ENCODE peak calls at places on chromosomes 3 and 15, in four cellular contexts. P is iPS DF 6.9, L is hepatocyte, F is uterus. N is an unnamed sample.

GRCh38 chr3:39292961-39293360 is 13.1 kb upstream of the CX3CR1 start:
- DNase-seq in F (no peak), P (no peak), L (no peak), N (no peak)

GRCh38 chr3:108093021-108093420 is 2.2 kb upstream of the CD47 start:
- DNase-seq in L (no peak), P (no peak), F (no peak), N (no peak)

GRCh38 chr3:65039754-65040210 is 352.0 kb upstream of the ADAMTS9 start:
- DNase-seq in F (peak; percentile 16), L (peak; percentile 82), P (no peak), N (no peak)

GRCh38 chr3:81352867-81353266 is 408.6 kb downstream of the GBE1 start:
- DNase-seq in F (no peak), L (peak; percentile 52), P (peak; percentile 22), N (peak; percentile 51)

GRCh38 chr3:38354588-38355344 is 8.2 kb downstream of the XYLB start:
- DNase-seq in P (no peak), L (no peak), F (no peak), N (peak; percentile 26)

GRCh38 chr3:51946796-51947195 is 4.6 kb downstream of the PARP3 start:
- DNase-seq in L (no peak), P (no peak), F (peak; percentile 11), N (no peak)

GRCh38 chr3:185318136-185318535 is 44.8 kb upstream of the MAP3K13 start:
- DNase-seq in L (no peak), F (no peak), P (no peak), N (no peak)

GRCh38 chr3:169286214-169286613 is 377.3 kb downstream of the MECOM start:
- DNase-seq in L (peak; percentile 29), F (no peak), P (no peak), N (no peak)

GRCh38 chr3:49533786-49534519 is 20.3 kb upstream of the BSN start:
- DNase-seq in F (peak; percentile 55), L (no peak), P (no peak), N (no peak)

GRCh38 chr15:101305820-101306255 is 10.8 kb upstream of the SNRPA1 start:
- DNase-seq in P (no peak), F (no peak), L (no peak), N (no peak)

GRCh38 chr3:68090571-68090970 is 436.2 kb upstream of the SUCLG2 start:
- DNase-seq in L (no peak), F (no peak), P (no peak), N (no peak)

GRCh38 chr3:161310649-161311423 is 60.5 kb downstream of the SPTSSB start:
- DNase-seq in L (no peak), F (no peak), P (no peak), N (no peak)

GRCh38 chr15:75531041-75531450 is 48.1 kb downstream of the PTPN9 start:
- DNase-seq in P (no peak), F (peak; percentile 64), L (no peak), N (peak; percentile 59)

GRCh38 chr15:29452881-29453731 is 183.5 kb upstream of the NSMCE3 start:
- DNase-seq in P (no peak), F (no peak), L (no peak), N (no peak)

GRCh38 chr3:189551007-189551406 is 80.2 kb upstream of the TP63 start:
- DNase-seq in F (no peak), L (no peak), P (no peak), N (no peak)

GRCh38 chr3:141383555-141384129 is 15.3 kb downstream of the ZBTB38 start:
- DNase-seq in P (no peak), L (no peak), F (no peak), N (no peak)

GRCh38 chr3:81643721-81644120 is 117.7 kb downstream of the GBE1 start:
- DNase-seq in P (no peak), L (peak; percentile 19), F (no peak), N (peak; percentile 58)

GRCh38 chr3:33074217-33075067 is 22.5 kb downstream of the GLB1 start:
- DNase-seq in L (peak; percentile 83), F (no peak), P (peak; percentile 67), N (peak; percentile 85)

GRCh38 chr3:56788506-56788905 is 13.2 kb downstream of the ARHGEF3 start:
- DNase-seq in F (no peak), P (no peak), L (no peak), N (no peak)

GRCh38 chr3:197309528-197310361 is 11.3 kb upstream of the DLG1 start:
- DNase-seq in L (peak; percentile 36), F (no peak), P (no peak), N (peak; percentile 93)

GRCh38 chr3:196098365-196098764 is 16.5 kb upstream of the TFRC start:
- DNase-seq in F (no peak), P (no peak), L (no peak), N (no peak)

GRCh38 chr3:49500408-49501257 is 30.6 kb downstream of the DAG1 start:
- DNase-seq in F (peak; percentile 53), L (peak; percentile 87), P (no peak), N (peak; percentile 42)

GRCh38 chr3:143203142-143203541 is 83.6 kb downstream of the CHST2 start:
- DNase-seq in P (no peak), L (no peak), F (no peak), N (no peak)

GRCh38 chr3:116005404-116005803 is 382.1 kb downstream of the GAP43 start:
- DNase-seq in P (no peak), L (peak; percentile 69), F (peak; percentile 28), N (peak; percentile 95)

GRCh38 chr3:172519241-172519640 is 4.0 kb downstream of the TNFSF10 start:
- DNase-seq in F (no peak), L (no peak), P (no peak), N (no peak)

DNA sequence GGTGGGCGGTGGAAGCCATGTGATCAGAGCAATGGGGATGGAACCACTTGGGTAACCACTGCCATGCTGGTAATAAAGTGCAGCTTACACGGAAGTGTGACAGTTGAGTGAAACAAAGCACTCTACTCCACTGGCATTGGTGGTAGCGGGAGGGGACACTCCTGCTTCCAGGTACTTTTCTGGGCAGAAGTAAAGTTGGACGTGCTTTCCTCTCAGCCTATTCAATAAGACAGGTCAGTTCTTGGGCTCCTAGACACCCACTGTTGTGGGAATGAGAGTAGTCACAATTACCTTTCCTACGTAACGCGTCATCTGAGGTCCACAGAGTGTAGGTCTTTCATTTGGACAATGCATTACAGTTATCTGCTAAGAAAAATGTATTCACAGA is 51.7 kb upstream of the CHD2 start:
- DNase-seq in L (no peak), P (no peak), F (no peak), N (no peak)
- H3K4me1 ChIP-seq in L (no peaks in the 10 kb centered on the region), P (no peaks in the 10 kb centered on the region), F (no peaks in the 10 kb centered on the region), N (peaks cover 20% of the 10 kb centered on the region)

GRCh38 chr15:90418627-90419026 is 30.6 kb downstream of the IQGAP1 start:
- DNase-seq in L (no peak), P (no peak), F (no peak), N (no peak)

GRCh38 chr15:90412356-90413194 is 24.5 kb downstream of the IQGAP1 start:
- DNase-seq in L (peak; percentile 72), F (no peak), P (peak; percentile 57), N (no peak)

GRCh38 chr15:90411176-90411575 is 23.1 kb downstream of the IQGAP1 start:
- DNase-seq in F (no peak), P (no peak), L (no peak), N (no peak)

GRCh38 chr15:90413411-90414379 is 25.7 kb downstream of the IQGAP1 start:
- DNase-seq in P (no peak), L (peak; percentile 51), F (no peak), N (peak; percentile 52)

DNA sequence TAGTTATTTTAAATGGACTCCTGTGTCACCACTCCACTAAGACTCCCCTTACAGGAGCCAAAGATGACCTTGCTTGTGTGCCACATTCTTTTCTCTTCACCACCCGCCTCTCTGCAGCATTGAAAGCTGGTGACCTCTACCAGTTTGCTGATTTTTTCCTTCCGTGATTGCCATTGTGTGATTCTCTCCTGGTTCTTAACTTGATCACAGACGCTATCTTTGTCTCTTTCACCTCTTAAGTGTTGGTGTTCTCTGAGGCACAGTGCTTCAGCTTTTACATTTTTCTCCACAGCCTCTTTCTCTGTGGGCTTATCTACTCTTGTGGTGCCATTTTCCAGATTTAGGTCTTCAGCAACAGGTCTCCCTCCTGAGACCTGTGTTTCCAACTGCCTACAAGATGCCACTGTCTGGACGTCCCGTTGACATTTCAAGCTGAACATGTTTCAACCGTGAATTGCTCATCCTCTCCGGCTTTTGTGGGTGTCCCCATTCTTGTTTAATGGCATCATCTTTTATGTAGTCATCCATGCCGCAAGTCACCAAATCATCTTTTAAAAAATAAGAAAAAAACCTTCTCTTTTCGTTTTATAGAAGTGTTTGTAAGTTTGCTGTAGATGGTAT is 26.5 kb downstream of the IQGAP1 start:
- DNase-seq in P (no peak), L (peak; percentile 37), F (no peak), N (no peak)
- H3K4me1 ChIP-seq in P (peaks cover 7% of the 10 kb centered on the region), L (peaks cover 37% of the 10 kb centered on the region), F (no peaks in the 10 kb centered on the region), N (peaks cover 31% of the 10 kb centered on the region)

GRCh38 chr15:85527907-85528306 is 147.5 kb downstream of the AKAP13 start:
- DNase-seq in F (no peak), L (peak; percentile 34), P (no peak), N (peak; percentile 71)

GRCh38 chr15:85520650-85521049 is 140.2 kb downstream of the AKAP13 start:
- DNase-seq in P (no peak), L (no peak), F (no peak), N (no peak)

GRCh38 chr15:85518979-85519761 is 138.8 kb downstream of the AKAP13 start:
- DNase-seq in P (no peak), F (no peak), L (no peak), N (no peak)

GRCh38 chr15:85525755-85526154 is 145.4 kb downstream of the AKAP13 start:
- DNase-seq in F (no peak), P (no peak), L (no peak), N (no peak)

DNA sequence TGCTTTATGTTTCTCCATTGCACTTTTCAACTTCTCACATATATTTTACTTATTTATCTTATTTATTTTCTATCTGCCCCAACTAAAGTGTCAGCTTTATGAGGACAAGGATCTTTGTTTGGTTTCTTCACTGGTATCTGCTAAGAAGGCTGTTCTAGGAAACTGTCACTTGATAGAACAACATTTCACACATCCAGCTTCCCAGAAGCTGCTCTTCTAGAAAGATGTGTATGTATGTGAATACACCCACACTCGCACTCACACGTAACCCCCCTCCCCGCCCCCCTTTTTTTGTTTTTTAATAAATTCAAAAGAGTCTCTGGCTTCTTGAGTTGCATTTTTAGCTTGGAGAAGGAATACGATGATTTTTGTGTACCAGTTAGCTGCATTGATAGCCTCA is 143.1 kb downstream of the AKAP13 start:
- DNase-seq in P (no peak), L (no peak), F (no peak), N (no peak)
- H3K4me1 ChIP-seq in P (no peaks in the 10 kb centered on the region), L (peaks cover 14% of the 10 kb centered on the region), F (peaks cover 7% of the 10 kb centered on the region), N (peaks cover 35% of the 10 kb centered on the region)

DNA sequence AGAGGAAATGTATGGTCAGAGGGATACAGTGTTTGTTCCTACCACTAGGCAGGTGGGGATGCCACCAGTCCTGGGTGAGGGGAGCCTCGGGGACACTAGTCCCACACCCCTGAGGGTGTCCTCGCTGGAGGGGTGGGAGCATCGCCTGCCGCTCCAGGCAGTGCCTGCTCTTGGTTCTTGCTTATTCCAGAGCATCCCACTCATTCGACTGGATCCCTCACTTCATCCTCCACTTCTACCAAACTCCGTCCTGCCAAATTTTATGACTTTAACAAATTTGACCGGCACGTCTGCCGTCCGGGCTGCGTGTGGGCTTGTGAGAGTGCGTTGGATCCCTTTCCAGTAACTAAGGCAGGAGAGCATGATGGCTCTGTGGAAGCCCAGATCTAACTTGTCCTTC is 34.8 kb downstream of the MGLL start:
- DNase-seq in L (no peak), P (no peak), F (no peak), N (no peak)
- H3K4me1 ChIP-seq in L (peaks cover 27% of the 10 kb centered on the region), P (no peaks in the 10 kb centered on the region), F (peaks cover 8% of the 10 kb centered on the region), N (no peaks in the 10 kb centered on the region)

GRCh38 chr3:13484861-13485590 is 4.9 kb downstream of the HDAC11 start:
- DNase-seq in L (peak; percentile 87), P (no peak), F (no peak), N (no peak)
- H3K4me1 ChIP-seq in L (peaks cover 17% of the 10 kb centered on the region), P (peaks cover 7% of the 10 kb centered on the region), F (no peaks in the 10 kb centered on the region), N (no peaks in the 10 kb centered on the region)